ENCODE peak calls at places on chromosome 14, in nine cellular contexts. One of them, this sample, is unnamed.
A peak's percentile ranks its signal among the peaks of the same experiment; 100 is the strongest.

GRCh38 chr14:61388173-61388975 is 67.0 kb downstream of the PRKCH start:
- DNase-seq in left lung: no peak
- DNase-seq in WTC11: no peak
- DNase-seq in M059J: peak; percentile 80
- DNase-seq in AG08395: peak; percentile 20
- DNase-seq in T-helper 1 cell: no peak
- DNase-seq in kidney tubule cell: peak; percentile 27
- DNase-seq in natural killer cell: peak; percentile 58
- DNase-seq in type B pancreatic cell: no peak
- DNase-seq in this sample: no peak

GRCh38 chr14:91693342-91693741 is 38.5 kb downstream of the CATSPERB start:
- DNase-seq in left lung: no peak
- DNase-seq in WTC11: no peak
- DNase-seq in M059J: peak; percentile 49
- DNase-seq in AG08395: peak; percentile 4
- DNase-seq in T-helper 1 cell: no peak
- DNase-seq in kidney tubule cell: peak; percentile 62
- DNase-seq in natural killer cell: no peak
- DNase-seq in type B pancreatic cell: no peak
- DNase-seq in this sample: no peak

GRCh38 chr14:98965061-98965460 is 306.9 kb downstream of the BCL11B start:
- DNase-seq in left lung: no peak
- DNase-seq in WTC11: no peak
- DNase-seq in M059J: no peak
- DNase-seq in AG08395: no peak
- DNase-seq in T-helper 1 cell: no peak
- DNase-seq in kidney tubule cell: no peak
- DNase-seq in natural killer cell: no peak
- DNase-seq in type B pancreatic cell: no peak
- DNase-seq in this sample: no peak

GRCh38 chr14:38522724-38523123 is 266.8 kb upstream of the CLEC14A start:
- DNase-seq in left lung: peak; percentile 32
- DNase-seq in WTC11: no peak
- DNase-seq in M059J: peak; percentile 21
- DNase-seq in AG08395: no peak
- DNase-seq in T-helper 1 cell: no peak
- DNase-seq in kidney tubule cell: no peak
- DNase-seq in natural killer cell: no peak
- DNase-seq in type B pancreatic cell: no peak
- DNase-seq in this sample: no peak

GRCh38 chr14:63727231-63727735 is 582 bp downstream of the SGPP1 start:
- DNase-seq in left lung: peak; percentile 48
- DNase-seq in WTC11: no peak
- DNase-seq in M059J: peak; percentile 47
- DNase-seq in AG08395: peak; percentile 56
- DNase-seq in T-helper 1 cell: peak; percentile 4
- DNase-seq in kidney tubule cell: peak; percentile 53
- DNase-seq in natural killer cell: peak; percentile 31
- DNase-seq in type B pancreatic cell: peak; percentile 76
- DNase-seq in this sample: peak; percentile 36

GRCh38 chr14:99688210-99688581 is 4.1 kb downstream of the CYP46A1 start:
- DNase-seq in left lung: no peak
- DNase-seq in WTC11: no peak
- DNase-seq in M059J: no peak
- DNase-seq in AG08395: no peak
- DNase-seq in T-helper 1 cell: no peak
- DNase-seq in kidney tubule cell: no peak
- DNase-seq in natural killer cell: no peak
- DNase-seq in type B pancreatic cell: peak; percentile 51
- DNase-seq in this sample: no peak

GRCh38 chr14:92607702-92608429 is 94.3 kb downstream of the RIN3 start:
- DNase-seq in left lung: no peak
- DNase-seq in WTC11: no peak
- DNase-seq in M059J: peak; percentile 69
- DNase-seq in AG08395: peak; percentile 35
- DNase-seq in T-helper 1 cell: no peak
- DNase-seq in kidney tubule cell: peak; percentile 73
- DNase-seq in natural killer cell: no peak
- DNase-seq in type B pancreatic cell: no peak
- DNase-seq in this sample: no peak

GRCh38 chr14:40494483-40494882 is 1062.2 kb upstream of the FBXO33 start:
- DNase-seq in left lung: no peak
- DNase-seq in WTC11: no peak
- DNase-seq in M059J: no peak
- DNase-seq in AG08395: no peak
- DNase-seq in T-helper 1 cell: no peak
- DNase-seq in kidney tubule cell: no peak
- DNase-seq in natural killer cell: no peak
- DNase-seq in type B pancreatic cell: no peak
- DNase-seq in this sample: no peak

GRCh38 chr14:50964683-50965390 is 20.6 kb upstream of the PYGL start:
- DNase-seq in left lung: peak; percentile 67
- DNase-seq in WTC11: no peak
- DNase-seq in M059J: peak; percentile 91
- DNase-seq in AG08395: peak; percentile 64
- DNase-seq in T-helper 1 cell: no peak
- DNase-seq in kidney tubule cell: peak; percentile 88
- DNase-seq in natural killer cell: no peak
- DNase-seq in type B pancreatic cell: no peak
- DNase-seq in this sample: peak; percentile 54

GRCh38 chr14:106185837-106186233 is 659.5 kb downstream of the TMEM121 start:
- DNase-seq in left lung: no peak
- DNase-seq in WTC11: no peak
- DNase-seq in M059J: no peak
- DNase-seq in AG08395: no peak
- DNase-seq in T-helper 1 cell: peak; percentile 57
- DNase-seq in kidney tubule cell: no peak
- DNase-seq in natural killer cell: peak; percentile 58
- DNase-seq in type B pancreatic cell: no peak
- DNase-seq in this sample: peak; percentile 45

GRCh38 chr14:56422703-56423213 is 156.8 kb upstream of the TMEM260 start:
- DNase-seq in left lung: peak; percentile 54
- DNase-seq in WTC11: peak; percentile 15
- DNase-seq in M059J: peak; percentile 59
- DNase-seq in AG08395: peak; percentile 78
- DNase-seq in T-helper 1 cell: no peak
- DNase-seq in kidney tubule cell: peak; percentile 66
- DNase-seq in natural killer cell: no peak
- DNase-seq in type B pancreatic cell: no peak
- DNase-seq in this sample: peak; percentile 88

This sample was measured in stomach.